ENCODE peak calls at places on chromosome 4, in five cellular contexts. D is GM10248, T is cardiac muscle cell, U is OCI-LY7, O is cardiac fibroblast. G is an unnamed sample.

GRCh38 chr4:1099270-1099669 is 14.1 kb downstream of the RNF212 start:
- DNase-seq in D (no peak), T (no peak), O (no peak), U (no peak), G (peak)

GRCh38 chr4:5051692-5052423 is 578 bp downstream of the STK32B start:
- DNase-seq in O (no peak), T (no peak), U (no peak), D (no peak), G (peak)

GRCh38 chr4:87007345-87008181 is 72.8 kb downstream of the AFF1 start:
- DNase-seq in U (peak), O (peak), T (peak), D (no peak), G (no peak)

GRCh38 chr4:52051213-52051614 is at the start of gene SPATA18:
- DNase-seq in O (peak), D (peak), T (peak), U (no peak), G (peak)

GRCh38 chr4:69546121-69546520 is 50.4 kb upstream of the UGT2B4 start:
- DNase-seq in U (no peak), T (peak), D (no peak), O (no peak), G (no peak)

GRCh38 chr4:18524667-18525066 is 503.1 kb upstream of the LCORL start:
- DNase-seq in T (no peak), D (no peak), O (no peak), U (no peak), G (no peak)

GRCh38 chr4:6055436-6055835 is 37.2 kb upstream of the C4orf50 start:
- DNase-seq in O (no peak), D (no peak), T (no peak), U (no peak), G (no peak)

GRCh38 chr4:82721819-82722423 is 76.7 kb downstream of the SCD5 start:
- DNase-seq in T (no peak), D (peak), O (no peak), U (peak), G (peak)

GRCh38 chr4:112284166-112284565 is 1.5 kb downstream of the TIFA start:
- DNase-seq in T (peak), U (peak), D (no peak), O (no peak), G (no peak)

GRCh38 chr4:77193511-77194236 is 36.7 kb downstream of the CCNG2 start:
- DNase-seq in D (peak), O (no peak), T (no peak), U (peak), G (peak)

GRCh38 chr4:169440446-169440845 is 169.7 kb upstream of the SH3RF1 start:
- DNase-seq in D (no peak), O (no peak), T (no peak), U (no peak), G (no peak)

GRCh38 chr4:164718817-164719216 is 35.1 kb upstream of the SMIM31 start:
- DNase-seq in D (no peak), T (no peak), O (no peak), U (no peak), G (no peak)

GRCh38 chr4:164716901-164717300 is 37.0 kb upstream of the SMIM31 start:
- DNase-seq in U (peak), O (no peak), D (no peak), T (no peak), G (no peak)
- TF ChIP-seq CTCF in U (peak), O (no peak), D (no peak), T (no peak), G (no peak)

GRCh38 chr4:180909279-180909678 is 1333.9 kb upstream of the TENM3 start:
- DNase-seq in D (no peak), U (peak), O (no peak), T (no peak), G (no peak)
- TF ChIP-seq CTCF in D (no peak), U (peak), O (no peak), T (no peak), G (peak)

GRCh38 chr4:110344165-110344564 is 131.8 kb upstream of the ENPEP start:
- DNase-seq in O (peak), U (no peak), D (no peak), T (peak), G (peak)
- TF ChIP-seq CTCF in O (no peak), U (peak), D (peak), T (peak), G (no peak)

GRCh38 chr4:185464184-185464583 is 7.3 kb downstream of the CCDC110 start:
- DNase-seq in T (no peak), U (no peak), D (no peak), O (no peak), G (no peak)
- TF ChIP-seq CTCF in T (no peak), U (no peak), D (no peak), O (no peak), G (no peak)

GRCh38 chr4:102404551-102404969 is 59.3 kb upstream of the SLC39A8 start:
- DNase-seq in O (peak), U (no peak), D (no peak), T (peak), G (no peak)
- TF ChIP-seq CTCF in O (no peak), U (no peak), D (no peak), T (no peak), G (no peak)

GRCh38 chr4:16278178-16278577 is 51.9 kb upstream of the TAPT1 start:
- DNase-seq in T (no peak), D (no peak), U (no peak), O (no peak), G (no peak)
- TF ChIP-seq CTCF in T (peak), D (no peak), U (peak), O (peak), G (no peak)

DNA sequence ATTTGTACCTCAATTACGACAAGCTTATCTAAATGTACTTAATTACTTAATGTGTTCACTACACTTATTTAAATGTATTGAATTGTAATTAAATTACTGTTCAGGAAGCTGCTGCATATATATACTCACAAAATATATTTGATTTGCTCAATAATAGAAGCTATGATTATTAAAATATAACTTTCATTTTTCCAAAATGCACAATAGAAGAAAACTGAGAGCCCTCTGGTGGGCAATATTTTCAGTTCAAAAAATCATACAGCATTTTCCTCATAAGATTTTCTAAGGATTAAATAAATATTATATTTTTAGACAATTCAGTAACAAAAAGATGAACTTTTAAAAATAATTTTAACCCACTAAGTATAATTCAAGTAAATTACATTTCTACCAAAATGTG is 217.3 kb downstream of the DKK2 start:
- DNase-seq in U (no peak), T (peak), O (no peak), D (no peak), G (no peak)
- TF ChIP-seq CTCF in U (peak), T (peak), O (peak), D (no peak), G (no peak)